ENCODE peak calls at places on chromosomes 2 and 18, in eight cellular contexts. W is H9, K is PC-9, O is PC-3, N is fibroblast of lung, P is mammary epithelial cell, J is IMR-90, I is HCT116. R is an unnamed sample. For H4K20me1, the result is how much of the 10 kb centered on the place peaks cover.

GRCh38 chr2:159744363-159744762 is 32.1 kb downstream of the MARCHF7 start:
- DNase-seq in W (no peak), K (no peak), O (no peak), N (peak), P (no peak), J (peak), I (no peak), R (no peak)

GRCh38 chr2:238786792-238787490 is 60.9 kb upstream of the TWIST2 start:
- DNase-seq in W (no peak), K (no peak), O (no peak), N (no peak), P (no peak), J (no peak), I (no peak), R (peak)

GRCh38 chr18:13539050-13539449 is 187.3 kb downstream of the FAM210A start:
- DNase-seq in W (no peak), K (no peak), O (no peak), N (no peak), P (no peak), J (no peak), I (no peak), R (no peak)

GRCh38 chr2:199778655-199779054 is 72.3 kb downstream of the FTCDNL1 start:
- DNase-seq in W (no peak), K (no peak), O (peak), N (no peak), P (no peak), J (no peak), I (no peak), R (no peak)

GRCh38 chr2:234996467-234997270 is 44.9 kb downstream of the SH3BP4 start:
- DNase-seq in W (peak), K (no peak), O (peak), N (peak), P (no peak), J (peak), I (no peak), R (peak)

GRCh38 chr2:210620456-210620855 is 64.1 kb downstream of the CPS1 start:
- DNase-seq in W (peak), K (no peak), O (no peak), N (peak), P (no peak), J (no peak), I (no peak), R (peak)

GRCh38 chr2:211157856-211158463 is 601.6 kb downstream of the CPS1 start:
- DNase-seq in W (peak), K (no peak), O (peak), N (peak), P (peak), J (peak), I (peak), R (peak)

GRCh38 chr2:45813003-45813601 is 161.6 kb downstream of the PRKCE start:
- DNase-seq in W (no peak), K (no peak), O (no peak), N (peak), P (no peak), J (peak), I (no peak), R (no peak)

GRCh38 chr2:31227711-31228125 is 6.2 kb upstream of the EHD3 start:
- DNase-seq in W (peak), K (no peak), O (peak), N (no peak), P (no peak), J (peak), I (no peak), R (no peak)

GRCh38 chr2:66679422-66679821 is 244.5 kb downstream of the MEIS1 start:
- DNase-seq in W (no peak), K (no peak), O (no peak), N (no peak), P (no peak), J (no peak), I (no peak), R (no peak)

GRCh38 chr2:60424233-60424632 is 129.2 kb downstream of the BCL11A start:
- DNase-seq in W (no peak), K (no peak), O (no peak), N (no peak), P (no peak), J (no peak), I (no peak), R (no peak)

GRCh38 chr18:42936289-42936688 is 179.2 kb downstream of the RIT2 start:
- DNase-seq in W (no peak), K (no peak), O (no peak), N (no peak), P (no peak), J (no peak), I (no peak), R (no peak)

GRCh38 chr2:44902767-44903166 is 38.7 kb upstream of the SIX3 start:
- DNase-seq in W (no peak), K (no peak), O (no peak), N (no peak), P (no peak), J (no peak), I (no peak), R (no peak)

GRCh38 chr18:55522011-55522410 is 66.0 kb downstream of the TCF4 start:
- DNase-seq in W (peak), K (no peak), O (peak), N (no peak), P (no peak), J (no peak), I (no peak), R (no peak)

GRCh38 chr2:165376571-165376975 is 92.9 kb upstream of the CSRNP3 start:
- DNase-seq in W (no peak), K (no peak), O (no peak), N (no peak), P (no peak), J (no peak), I (no peak), R (no peak)

GRCh38 chr2:101466426-101466825 is 8.5 kb downstream of the RFX8 start:
- DNase-seq in W (no peak), K (no peak), O (no peak), N (no peak), P (no peak), J (no peak), I (no peak), R (no peak)

GRCh38 chr2:79260848-79261247 is 101.3 kb upstream of the REG3A start:
- DNase-seq in W (no peak), K (no peak), O (no peak), N (no peak), P (no peak), J (no peak), I (no peak), R (no peak)

GRCh38 chr2:170813611-170814550 is 2.8 kb upstream of the GAD1 start:
- DNase-seq in W (peak), K (no peak), O (peak), N (peak), P (peak), J (peak), I (no peak), R (peak)

GRCh38 chr18:55272510-55273243 is 313.4 kb upstream of the CCDC68 start:
- DNase-seq in W (no peak), K (no peak), O (no peak), N (peak), P (no peak), J (peak), I (no peak), R (peak)

GRCh38 chr2:215405722-215406581 is 29.9 kb downstream of the FN1 start:
- DNase-seq in W (no peak), K (no peak), O (no peak), N (peak), P (no peak), J (no peak), I (no peak), R (no peak)

GRCh38 chr18:8778386-8778785 is 73.0 kb downstream of the MTCL1 start:
- DNase-seq in W (no peak), K (no peak), O (no peak), N (no peak), P (no peak), J (no peak), I (no peak), R (no peak)

GRCh38 chr2:95670167-95670566 is 78.4 kb downstream of the TRIM43 start:
- DNase-seq in W (no peak), K (no peak), O (peak), N (peak), P (no peak), J (peak), I (no peak), R (peak)

GRCh38 chr2:238845583-238846480 is 2.1 kb upstream of the TWIST2 start:
- DNase-seq in W (no peak), K (no peak), O (no peak), N (no peak), P (no peak), J (no peak), I (no peak), R (peak)

GRCh38 chr2:145984541-145984940 is 1464.6 kb upstream of the ZEB2 start:
- DNase-seq in W (no peak), K (peak), O (peak), N (peak), P (peak), J (peak), I (peak), R (peak)

GRCh38 chr2:76958749-76959148 is 563.4 kb downstream of the LRRTM4 start:
- DNase-seq in W (peak), K (no peak), O (peak), N (peak), P (no peak), J (no peak), I (no peak), R (peak)

GRCh38 chr2:13091463-13091862 is 374.7 kb downstream of the TRIB2 start:
- DNase-seq in W (no peak), K (no peak), O (no peak), N (peak), P (no peak), J (peak), I (no peak), R (peak)

GRCh38 chr2:69985684-69986083 is 24.3 kb upstream of the ASPRV1 start:
- DNase-seq in W (no peak), K (no peak), O (no peak), N (no peak), P (peak), J (no peak), I (no peak), R (no peak)

GRCh38 chr2:219765236-219765635 is 137.8 kb downstream of the SLC4A3 start:
- DNase-seq in W (no peak), K (no peak), O (no peak), N (no peak), P (peak), J (no peak), I (no peak), R (no peak)

GRCh38 chr2:42809876-42810125 is 17.4 kb upstream of the HAAO start:
- DNase-seq in W (peak), K (peak), O (peak), N (peak), P (peak), J (peak), I (peak), R (peak)

GRCh38 chr2:144325086-144325485 is 194.8 kb downstream of the ZEB2 start:
- DNase-seq in W (no peak), K (no peak), O (no peak), N (peak), P (no peak), J (no peak), I (no peak), R (no peak)

GRCh38 chr2:100043246-100043890 is 99.0 kb downstream of the AFF3 start:
- DNase-seq in W (no peak), K (no peak), O (no peak), N (no peak), P (no peak), J (no peak), I (no peak), R (no peak)

GRCh38 chr18:54203914-54204313 is 20.6 kb downstream of the MBD2 start:
- DNase-seq in W (no peak), K (no peak), O (no peak), N (no peak), P (no peak), J (no peak), I (no peak), R (no peak)

GRCh38 chr18:54204883-54205282 is 19.6 kb downstream of the MBD2 start:
- DNase-seq in W (no peak), K (no peak), O (no peak), N (no peak), P (no peak), J (no peak), I (no peak), R (no peak)

GRCh38 chr18:54209471-54210180 is 14.8 kb downstream of the MBD2 start:
- DNase-seq in W (no peak), K (no peak), O (no peak), N (peak), P (peak), J (peak), I (no peak), R (peak)

GRCh38 chr18:54205951-54206350 is 18.5 kb downstream of the MBD2 start:
- DNase-seq in W (no peak), K (no peak), O (no peak), N (peak), P (no peak), J (no peak), I (no peak), R (peak)

GRCh38 chr18:54206447-54206846 is 18.0 kb downstream of the MBD2 start:
- DNase-seq in W (no peak), K (no peak), O (no peak), N (peak), P (no peak), J (no peak), I (no peak), R (peak)
- H4K20me1 ChIP-seq in W (under half), K (half or more), O (under half), N (under half), P (under half), J (half or more), I (under half), R (under half)

DNA sequence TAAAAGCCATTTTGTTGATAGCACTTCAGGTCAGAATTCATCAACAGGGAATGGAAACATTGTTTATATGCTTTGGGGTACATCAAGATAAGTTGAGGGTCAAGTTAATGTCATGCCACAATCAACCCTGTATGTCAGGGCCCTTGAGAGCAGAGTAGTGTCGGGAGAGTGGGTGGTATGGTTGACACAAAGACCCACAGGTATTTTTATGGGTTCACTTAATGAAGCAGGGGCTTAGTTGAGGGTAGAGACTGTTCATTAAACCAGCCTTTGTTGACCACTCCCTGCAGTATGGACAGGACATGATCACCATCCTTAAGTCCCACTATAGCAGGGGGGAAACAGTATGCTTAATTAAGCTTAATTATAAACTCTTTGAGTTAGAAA is 5.7 kb downstream of the RPL37A start:
- DNase-seq in W (no peak), K (no peak), O (no peak), N (no peak), P (no peak), J (no peak), I (no peak), R (no peak)
- H4K20me1 ChIP-seq in W (under half), K (half or more), O (half or more), N (under half), P (under half), J (half or more), I (half or more), R (under half)

GRCh38 chr2:229408356-229408755 is 137.3 kb upstream of the PID1 start:
- DNase-seq in W (no peak), K (peak), O (peak), N (peak), P (peak), J (peak), I (peak), R (peak)

GRCh38 chr2:229408982-229409381 is 137.9 kb upstream of the PID1 start:
- DNase-seq in W (no peak), K (no peak), O (peak), N (no peak), P (no peak), J (no peak), I (no peak), R (no peak)

GRCh38 chr2:229409751-229410181 is 138.7 kb upstream of the PID1 start:
- DNase-seq in W (no peak), K (no peak), O (peak), N (no peak), P (no peak), J (peak), I (no peak), R (no peak)

GRCh38 chr2:229410946-229411345 is 139.9 kb upstream of the PID1 start:
- DNase-seq in W (no peak), K (no peak), O (peak), N (no peak), P (no peak), J (no peak), I (no peak), R (no peak)

DNA sequence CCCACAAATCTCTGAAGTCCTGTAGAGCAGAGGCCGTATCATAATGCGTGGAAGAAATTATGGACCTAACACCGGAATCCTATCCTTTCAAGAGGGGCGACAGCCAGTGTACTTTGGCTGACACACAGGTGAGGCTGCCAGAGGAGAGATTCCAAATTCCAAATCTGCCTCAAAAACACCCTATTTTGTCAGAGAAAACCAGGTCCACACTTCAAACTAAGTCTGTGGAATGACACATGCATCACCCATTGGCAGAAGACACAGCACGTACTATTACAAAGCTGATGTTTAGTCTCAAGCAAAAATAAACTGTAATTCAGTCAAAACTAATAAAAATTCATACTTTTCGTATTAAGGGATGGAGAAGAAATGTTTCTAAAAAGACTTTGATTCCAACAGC is 139.2 kb upstream of the PID1 start:
- DNase-seq in W (no peak), K (no peak), O (no peak), N (no peak), P (no peak), J (no peak), I (no peak), R (peak)
- H4K20me1 ChIP-seq in W (under half), K (under half), O (under half), N (under half), P (under half), J (under half), I (under half), R (under half)

GRCh38 chr2:80348078-80348477 is 43.5 kb upstream of the LRRTM1 start:
- DNase-seq in W (no peak), K (no peak), O (no peak), N (no peak), P (no peak), J (no peak), I (no peak), R (no peak)
- H4K20me1 ChIP-seq in W (under half), K (under half), O (under half), N (under half), P (under half), J (under half), I (under half), R (under half)

DNA sequence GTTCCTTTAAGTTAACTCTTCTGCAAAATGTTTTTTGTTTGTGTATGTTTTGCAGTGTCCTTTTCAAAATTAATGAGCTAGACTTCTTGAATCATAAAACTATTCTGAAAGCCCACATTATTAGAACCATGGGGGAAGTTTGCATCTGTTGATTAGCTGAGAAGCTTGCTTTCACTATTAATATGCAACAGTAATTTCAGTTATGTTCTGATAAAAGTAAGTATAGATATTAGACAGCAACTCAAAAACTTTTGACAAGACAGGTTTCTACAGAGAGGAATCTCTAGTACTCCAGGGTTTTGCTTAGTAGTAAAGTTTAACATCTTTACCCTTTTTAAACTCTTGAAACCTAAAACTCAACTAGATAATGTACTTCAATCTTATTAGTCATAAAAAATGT is 147.8 kb downstream of the UBE2E3 start:
- DNase-seq in W (no peak), K (no peak), O (no peak), N (no peak), P (no peak), J (no peak), I (no peak), R (no peak)
- H4K20me1 ChIP-seq in W (under half), K (under half), O (under half), N (under half), P (under half), J (under half), I (under half), R (under half)

DNA sequence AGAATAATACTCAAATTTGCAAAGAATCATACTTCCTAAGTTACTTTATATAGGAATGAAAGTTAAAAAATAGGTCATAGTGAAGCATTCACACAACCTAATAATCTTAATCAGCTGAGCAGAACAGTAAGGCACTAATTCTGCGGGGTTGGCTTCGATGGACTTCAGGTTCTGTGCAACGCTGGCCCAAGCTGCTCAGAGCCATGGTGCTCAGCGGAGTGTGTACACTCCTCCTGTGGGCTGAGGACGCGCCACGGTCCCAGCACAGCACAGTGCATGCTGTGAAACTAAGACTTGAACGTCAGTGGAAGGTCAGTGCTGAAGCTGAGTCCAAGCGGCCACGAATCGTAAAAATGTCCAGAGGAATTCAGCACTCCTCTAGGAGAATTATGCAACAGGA is 66.7 kb downstream of the MYT1L start:
- DNase-seq in W (no peak), K (no peak), O (no peak), N (no peak), P (no peak), J (no peak), I (no peak), R (no peak)
- H4K20me1 ChIP-seq in W (under half), K (under half), O (under half), N (under half), P (under half), J (under half), I (under half), R (under half)

DNA sequence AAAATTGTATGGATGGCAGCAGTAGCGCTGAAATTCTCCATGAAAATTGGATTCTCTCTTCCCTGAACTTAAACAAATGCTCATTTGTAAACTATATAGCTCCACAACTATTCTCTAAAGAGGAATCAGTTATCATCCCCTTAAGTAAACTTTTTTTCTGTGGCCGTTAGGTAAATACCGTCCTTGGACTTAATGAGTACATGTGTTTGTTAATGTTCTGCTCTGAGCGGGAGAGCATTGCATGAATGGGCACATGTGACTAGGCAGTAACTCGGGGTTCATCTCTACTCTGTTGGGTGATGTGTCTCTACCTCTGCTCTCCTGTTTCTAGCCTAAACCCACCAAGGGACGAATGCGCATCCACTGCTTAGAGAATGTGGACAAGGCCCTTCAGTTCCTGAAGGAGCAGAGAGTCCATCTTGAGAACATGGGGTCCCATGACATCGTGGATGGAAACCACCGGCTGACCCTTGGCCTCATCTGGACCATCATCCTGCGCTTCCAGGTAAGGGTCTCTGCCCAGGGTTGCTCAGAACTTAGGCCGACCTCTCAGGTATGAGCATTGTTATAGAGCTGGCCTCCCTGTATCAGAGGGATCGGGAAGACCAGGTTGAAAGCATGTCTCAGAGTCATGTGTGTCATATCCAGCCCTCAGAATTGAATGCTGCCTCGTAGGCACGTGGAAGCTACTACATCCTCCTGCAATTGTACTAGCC is 111.5 kb upstream of the EML6 start:
- DNase-seq in W (no peak), K (no peak), O (no peak), N (no peak), P (no peak), J (no peak), I (no peak), R (no peak)
- H4K20me1 ChIP-seq in W (under half), K (under half), O (under half), N (under half), P (under half), J (under half), I (under half), R (under half)

GRCh38 chr2:152344561-152345195 is 9.7 kb downstream of the FMNL2 start:
- DNase-seq in W (no peak), K (no peak), O (no peak), N (no peak), P (no peak), J (no peak), I (no peak), R (no peak)
- H4K20me1 ChIP-seq in W (under half), K (under half), O (under half), N (under half), P (under half), J (under half), I (under half), R (under half)